ENCODE peak calls at places on chromosomes 1 and 21, in five cellular contexts. One of them, this sample, is unnamed.

GRCh38 chr1:12502300-12503109 is 115.5 kb downstream of the DHRS3 start:
- DNase-seq in dorsolateral prefrontal cortex: no peak
- DNase-seq in heart left ventricle: no peak
- DNase-seq in adrenal gland: no peak
- DNase-seq in uterus: no peak
- DNase-seq in this sample: no peak

GRCh38 chr21:35070436-35070835 is 21.3 kb upstream of the RUNX1 start:
- DNase-seq in dorsolateral prefrontal cortex: no peak
- DNase-seq in adrenal gland: no peak
- DNase-seq in uterus: no peak
- DNase-seq in heart left ventricle: no peak
- DNase-seq in this sample: no peak

GRCh38 chr21:38990424-38990794 is 184.7 kb downstream of the ETS2 start:
- DNase-seq in heart left ventricle: no peak
- DNase-seq in uterus: no peak
- DNase-seq in dorsolateral prefrontal cortex: no peak
- DNase-seq in adrenal gland: no peak
- DNase-seq in this sample: no peak

GRCh38 chr21:39602793-39603192 is 9.9 kb upstream of the B3GALT5 start:
- DNase-seq in adrenal gland: no peak
- DNase-seq in dorsolateral prefrontal cortex: no peak
- DNase-seq in uterus: no peak
- DNase-seq in heart left ventricle: no peak
- DNase-seq in this sample: no peak

GRCh38 chr21:38333290-38334272 is 76.8 kb downstream of the KCNJ15 start:
- DNase-seq in uterus: no peak
- DNase-seq in heart left ventricle: no peak
- DNase-seq in adrenal gland: no peak
- DNase-seq in dorsolateral prefrontal cortex: no peak
- DNase-seq in this sample: no peak

GRCh38 chr1:57252597-57253306 is 171.1 kb downstream of the DAB1 start:
- DNase-seq in uterus: no peak
- DNase-seq in heart left ventricle: no peak
- DNase-seq in dorsolateral prefrontal cortex: no peak
- DNase-seq in adrenal gland: no peak
- DNase-seq in this sample: no peak

GRCh38 chr1:15002325-15002724 is 151.2 kb upstream of the TMEM51 start:
- DNase-seq in adrenal gland: no peak
- DNase-seq in dorsolateral prefrontal cortex: no peak
- DNase-seq in uterus: no peak
- DNase-seq in heart left ventricle: no peak
- DNase-seq in this sample: no peak

GRCh38 chr21:35273331-35273730 is 224.2 kb upstream of the RUNX1 start:
- DNase-seq in adrenal gland: no peak
- DNase-seq in uterus: no peak
- DNase-seq in dorsolateral prefrontal cortex: no peak
- DNase-seq in heart left ventricle: no peak
- DNase-seq in this sample: no peak

GRCh38 chr1:3903141-3904005 is 3.3 kb upstream of the C1orf174 start:
- DNase-seq in adrenal gland: no peak
- DNase-seq in dorsolateral prefrontal cortex: no peak
- DNase-seq in heart left ventricle: no peak
- DNase-seq in uterus: no peak
- DNase-seq in this sample: peak; percentile 4

GRCh38 chr1:114820392-114820791 is 34.3 kb upstream of the SYCP1 start:
- DNase-seq in uterus: no peak
- DNase-seq in dorsolateral prefrontal cortex: no peak
- DNase-seq in adrenal gland: no peak
- DNase-seq in heart left ventricle: no peak
- DNase-seq in this sample: no peak

GRCh38 chr1:226649780-226650179 is 89.3 kb downstream of the ITPKB start:
- DNase-seq in adrenal gland: no peak
- DNase-seq in uterus: no peak
- DNase-seq in dorsolateral prefrontal cortex: no peak
- DNase-seq in heart left ventricle: no peak
- DNase-seq in this sample: no peak

GRCh38 chr1:201552941-201553341 is 14.0 kb downstream of the NAV1 start:
- DNase-seq in heart left ventricle: no peak
- DNase-seq in dorsolateral prefrontal cortex: no peak
- DNase-seq in uterus: no peak
- DNase-seq in adrenal gland: no peak
- DNase-seq in this sample: peak; percentile 71

GRCh38 chr1:203768158-203768725 is 3.3 kb downstream of the LAX1 start:
- DNase-seq in uterus: no peak
- DNase-seq in dorsolateral prefrontal cortex: no peak
- DNase-seq in heart left ventricle: no peak
- DNase-seq in adrenal gland: no peak
- DNase-seq in this sample: no peak

GRCh38 chr1:81052162-81052561 is 748.6 kb upstream of the ADGRL2 start:
- DNase-seq in heart left ventricle: no peak
- DNase-seq in adrenal gland: no peak
- DNase-seq in uterus: no peak
- DNase-seq in dorsolateral prefrontal cortex: no peak
- DNase-seq in this sample: no peak

GRCh38 chr1:55127827-55128343 is 87.3 kb downstream of the USP24 start:
- DNase-seq in heart left ventricle: no peak
- DNase-seq in adrenal gland: no peak
- DNase-seq in uterus: no peak
- DNase-seq in dorsolateral prefrontal cortex: no peak
- DNase-seq in this sample: peak; percentile 36

GRCh38 chr1:109669246-109669948 is 1.5 kb downstream of the GSTM2 start:
- DNase-seq in uterus: no peak
- DNase-seq in adrenal gland: no peak
- DNase-seq in heart left ventricle: no peak
- DNase-seq in dorsolateral prefrontal cortex: no peak
- DNase-seq in this sample: no peak

GRCh38 chr1:59718064-59718988 is 96.4 kb upstream of the HOOK1 start:
- DNase-seq in heart left ventricle: no peak
- DNase-seq in uterus: no peak
- DNase-seq in dorsolateral prefrontal cortex: no peak
- DNase-seq in adrenal gland: no peak
- DNase-seq in this sample: no peak

GRCh38 chr1:52153898-52154297 is 12.0 kb downstream of the ZFYVE9 start:
- DNase-seq in uterus: no peak
- DNase-seq in heart left ventricle: no peak
- DNase-seq in adrenal gland: no peak
- DNase-seq in dorsolateral prefrontal cortex: no peak
- DNase-seq in this sample: no peak

GRCh38 chr1:79749607-79750006 is 743.1 kb upstream of the ADGRL4 start:
- DNase-seq in dorsolateral prefrontal cortex: no peak
- DNase-seq in uterus: no peak
- DNase-seq in heart left ventricle: no peak
- DNase-seq in adrenal gland: no peak
- DNase-seq in this sample: no peak

GRCh38 chr21:37459575-37459974 is 93.0 kb downstream of the DYRK1A start:
- DNase-seq in adrenal gland: no peak
- DNase-seq in heart left ventricle: no peak
- DNase-seq in dorsolateral prefrontal cortex: no peak
- DNase-seq in uterus: no peak
- DNase-seq in this sample: peak; percentile 56

GRCh38 chr21:25956993-25957714 is 213.4 kb downstream of the APP start:
- DNase-seq in heart left ventricle: no peak
- DNase-seq in adrenal gland: peak; percentile 52
- DNase-seq in uterus: no peak
- DNase-seq in dorsolateral prefrontal cortex: no peak
- DNase-seq in this sample: peak; percentile 55

GRCh38 chr1:82227696-82228095 is 427.0 kb downstream of the ADGRL2 start:
- DNase-seq in dorsolateral prefrontal cortex: no peak
- DNase-seq in adrenal gland: no peak
- DNase-seq in heart left ventricle: no peak
- DNase-seq in uterus: no peak
- DNase-seq in this sample: peak; percentile 40

GRCh38 chr1:230839166-230839565 is 29.2 kb downstream of the C1orf198 start:
- DNase-seq in uterus: no peak
- DNase-seq in dorsolateral prefrontal cortex: peak; percentile 76
- DNase-seq in adrenal gland: no peak
- DNase-seq in heart left ventricle: no peak
- DNase-seq in this sample: no peak

GRCh38 chr1:223747838-223748335 is 35.5 kb downstream of the CAPN2 start:
- DNase-seq in heart left ventricle: no peak
- DNase-seq in uterus: peak; percentile 66
- DNase-seq in dorsolateral prefrontal cortex: no peak
- DNase-seq in adrenal gland: peak; percentile 65
- DNase-seq in this sample: peak; percentile 41

GRCh38 chr1:204780682-204781081 is 90.0 kb upstream of the NFASC start:
- DNase-seq in adrenal gland: no peak
- DNase-seq in uterus: no peak
- DNase-seq in dorsolateral prefrontal cortex: no peak
- DNase-seq in heart left ventricle: no peak
- DNase-seq in this sample: no peak

GRCh38 chr1:6424000-6424565 is 493 bp upstream of the ESPN start:
- DNase-seq in uterus: no peak
- DNase-seq in adrenal gland: no peak
- DNase-seq in dorsolateral prefrontal cortex: no peak
- DNase-seq in heart left ventricle: no peak
- DNase-seq in this sample: no peak

GRCh38 chr1:191305370-191305769 is 827.7 kb upstream of the BRINP3 start:
- DNase-seq in uterus: no peak
- DNase-seq in heart left ventricle: no peak
- DNase-seq in adrenal gland: no peak
- DNase-seq in dorsolateral prefrontal cortex: no peak
- DNase-seq in this sample: no peak

GRCh38 chr1:97010865-97011264 is 289.3 kb downstream of the PTBP2 start:
- DNase-seq in adrenal gland: no peak
- DNase-seq in dorsolateral prefrontal cortex: no peak
- DNase-seq in heart left ventricle: no peak
- DNase-seq in uterus: no peak
- DNase-seq in this sample: no peak

GRCh38 chr1:206935491-206936067 is 10.7 kb downstream of the PIGR start:
- DNase-seq in heart left ventricle: no peak
- DNase-seq in adrenal gland: no peak
- DNase-seq in dorsolateral prefrontal cortex: no peak
- DNase-seq in uterus: no peak
- DNase-seq in this sample: no peak

GRCh38 chr1:157154940-157155514 is 16.8 kb upstream of the ETV3 start:
- DNase-seq in adrenal gland: peak; percentile 51
- DNase-seq in dorsolateral prefrontal cortex: no peak
- DNase-seq in uterus: peak; percentile 50
- DNase-seq in heart left ventricle: peak; percentile 68
- DNase-seq in this sample: peak; percentile 4

GRCh38 chr1:195150768-195151167 is 1457.5 kb downstream of the KCNT2 start:
- DNase-seq in adrenal gland: no peak
- DNase-seq in heart left ventricle: no peak
- DNase-seq in uterus: no peak
- DNase-seq in dorsolateral prefrontal cortex: no peak
- DNase-seq in this sample: no peak

GRCh38 chr1:61163794-61164193 is 81.4 kb downstream of the NFIA start:
- DNase-seq in uterus: no peak
- DNase-seq in adrenal gland: no peak
- DNase-seq in heart left ventricle: no peak
- DNase-seq in dorsolateral prefrontal cortex: no peak
- DNase-seq in this sample: no peak

GRCh38 chr1:2962061-2962460 is 59.2 kb upstream of the ACTRT2 start:
- DNase-seq in heart left ventricle: peak; percentile 8
- DNase-seq in dorsolateral prefrontal cortex: peak; percentile 21
- DNase-seq in adrenal gland: no peak
- DNase-seq in uterus: no peak
- DNase-seq in this sample: no peak

GRCh38 chr1:106268070-106268469 is 788.4 kb upstream of the PRMT6 start:
- DNase-seq in dorsolateral prefrontal cortex: peak; percentile 35
- DNase-seq in adrenal gland: peak; percentile 18
- DNase-seq in uterus: no peak
- DNase-seq in heart left ventricle: no peak
- DNase-seq in this sample: peak; percentile 13
- TF ChIP-seq CTCF in dorsolateral prefrontal cortex: no peak
- TF ChIP-seq CTCF in adrenal gland: peak; percentile 20
- TF ChIP-seq CTCF in uterus: no peak
- TF ChIP-seq CTCF in heart left ventricle: no peak
- TF ChIP-seq CTCF in this sample: peak; percentile 26

DNA sequence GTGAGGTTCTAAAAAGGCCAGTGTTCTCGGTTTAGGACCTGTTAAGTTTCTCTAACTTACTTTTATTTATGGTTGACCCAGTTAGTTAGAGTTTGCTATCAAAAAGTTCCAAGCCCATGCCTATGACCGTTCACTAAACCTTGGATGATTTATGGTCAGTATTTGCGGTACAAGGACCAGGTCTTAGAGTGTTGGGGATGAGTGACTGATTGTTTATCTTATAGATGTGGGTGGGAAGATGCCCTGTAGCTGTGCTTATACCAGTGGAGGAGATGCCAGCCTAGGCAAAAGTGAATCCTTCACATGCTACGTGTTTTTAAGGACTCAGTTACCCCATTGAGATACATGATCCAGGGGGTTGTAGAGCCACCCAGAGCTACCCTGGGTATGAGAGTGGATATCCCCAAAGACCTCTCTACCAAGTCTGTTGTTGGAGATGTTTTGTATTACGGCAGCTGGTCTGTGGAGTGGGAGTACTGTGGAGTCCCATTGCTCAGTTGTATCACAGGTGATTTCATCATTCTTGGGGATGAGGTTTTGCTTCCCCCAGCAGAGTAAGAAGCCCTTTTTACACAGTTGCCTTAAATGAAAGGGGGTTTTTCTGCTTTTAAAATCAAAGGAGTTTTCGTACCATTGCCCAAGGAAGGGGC is 2.1 kb downstream of the SLC22A15 start:
- DNase-seq in dorsolateral prefrontal cortex: no peak
- DNase-seq in adrenal gland: no peak
- DNase-seq in uterus: no peak
- DNase-seq in heart left ventricle: no peak
- DNase-seq in this sample: no peak
- H3K4me3 ChIP-seq in dorsolateral prefrontal cortex: peak overlapping the region; percentile 79
- H3K4me3 ChIP-seq in adrenal gland: no peak overlapping the region
- H3K4me3 ChIP-seq in uterus: no peak overlapping the region
- H3K4me3 ChIP-seq in heart left ventricle: no peak overlapping the region
- H3K4me3 ChIP-seq in this sample: no peak overlapping the region

GRCh38 chr1:84782311-84782771 is 92.1 kb upstream of the SSX2IP start:
- DNase-seq in dorsolateral prefrontal cortex: peak; percentile 61
- DNase-seq in uterus: peak; percentile 31
- DNase-seq in heart left ventricle: peak; percentile 62
- DNase-seq in adrenal gland: peak; percentile 35
- DNase-seq in this sample: peak; percentile 72
- TF ChIP-seq CTCF in dorsolateral prefrontal cortex: peak; percentile 62
- TF ChIP-seq CTCF in uterus: no peak
- TF ChIP-seq CTCF in heart left ventricle: peak; percentile 61
- TF ChIP-seq CTCF in adrenal gland: peak; percentile 39
- TF ChIP-seq CTCF in this sample: peak; percentile 88

DNA sequence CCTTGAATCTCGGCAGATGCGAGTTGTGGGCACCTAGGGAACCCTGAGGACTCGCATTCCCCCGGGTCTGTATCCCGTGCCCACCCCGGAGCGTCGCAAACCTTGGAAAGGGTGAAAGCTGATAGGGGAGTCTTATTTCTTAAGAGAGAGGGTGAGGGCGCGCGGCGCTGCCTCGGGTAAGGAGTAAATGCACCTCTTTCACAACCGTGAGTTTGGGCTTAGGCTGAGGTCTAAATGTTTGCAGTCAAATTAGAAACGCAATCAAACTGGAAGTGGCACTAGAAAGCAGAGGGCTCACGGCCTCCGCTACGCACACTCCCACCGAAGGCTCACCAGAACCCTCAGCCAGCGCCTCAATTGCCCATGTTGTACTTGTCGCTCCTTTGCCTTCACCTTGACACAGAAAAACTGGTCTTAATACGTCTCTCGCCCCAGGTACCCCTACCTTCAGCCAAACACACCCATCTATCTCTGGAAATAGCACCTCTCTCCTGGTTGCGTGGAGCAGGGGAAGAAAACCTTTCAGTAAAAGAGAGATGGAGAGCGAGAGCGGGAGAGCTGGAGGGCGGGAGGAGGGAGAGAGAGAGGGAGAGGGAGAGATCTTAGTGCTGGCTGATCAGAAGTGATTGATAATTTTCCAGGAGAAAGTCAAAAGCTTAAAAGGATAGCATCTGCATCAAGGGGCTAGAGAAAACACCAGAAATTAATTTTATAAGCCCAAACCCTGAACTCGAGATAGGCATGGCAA is 1.7 kb upstream of the HLX start:
- DNase-seq in heart left ventricle: peak; percentile 23
- DNase-seq in adrenal gland: no peak
- DNase-seq in uterus: no peak
- DNase-seq in dorsolateral prefrontal cortex: no peak
- DNase-seq in this sample: peak; percentile 3
- H3K4me3 ChIP-seq in heart left ventricle: peak overlapping the region; percentile 91
- H3K4me3 ChIP-seq in adrenal gland: no peak overlapping the region
- H3K4me3 ChIP-seq in uterus: peak overlapping the region; percentile 8
- H3K4me3 ChIP-seq in dorsolateral prefrontal cortex: no peak overlapping the region
- H3K4me3 ChIP-seq in this sample: peak overlapping the region; percentile 5

This sample was measured in astrocyte of the spinal cord.